ENCODE peak calls at places on chromosomes 11 and 22, in eight cellular contexts. One of them, this sample, is unnamed.

GRCh38 chr11:45805305-45806071 is 539 bp downstream of the SLC35C1 start:
- DNase-seq in iris pigment epithelial cell: peak; percentile 86
- DNase-seq in head of caudate nucleus: peak; percentile 38
- DNase-seq in A673: peak; percentile 58
- DNase-seq in substantia nigra: peak; percentile 22
- DNase-seq in HTR-8/SVneo: peak; percentile 26
- DNase-seq in hypothalamus: no peak
- DNase-seq in LoVo: no peak
- DNase-seq in this sample: no peak

GRCh38 chr22:19040581-19041402 is 81.4 kb downstream of the DGCR2 start:
- DNase-seq in A673: no peak
- DNase-seq in LoVo: no peak
- DNase-seq in substantia nigra: no peak
- DNase-seq in head of caudate nucleus: no peak
- DNase-seq in hypothalamus: no peak
- DNase-seq in HTR-8/SVneo: no peak
- DNase-seq in iris pigment epithelial cell: no peak
- DNase-seq in this sample: no peak

GRCh38 chr22:49942565-49943404 is 17.8 kb upstream of the PIM3 start:
- DNase-seq in A673: no peak
- DNase-seq in LoVo: no peak
- DNase-seq in head of caudate nucleus: no peak
- DNase-seq in substantia nigra: no peak
- DNase-seq in iris pigment epithelial cell: no peak
- DNase-seq in hypothalamus: no peak
- DNase-seq in HTR-8/SVneo: no peak
- DNase-seq in this sample: peak; percentile 39

GRCh38 chr22:47822459-47822858 is 1060.0 kb downstream of the TBC1D22A start:
- DNase-seq in hypothalamus: no peak
- DNase-seq in LoVo: no peak
- DNase-seq in substantia nigra: no peak
- DNase-seq in head of caudate nucleus: no peak
- DNase-seq in iris pigment epithelial cell: no peak
- DNase-seq in A673: no peak
- DNase-seq in HTR-8/SVneo: no peak
- DNase-seq in this sample: peak; percentile 6

GRCh38 chr22:24503137-24503850 is 8.2 kb downstream of the UPB1 start:
- DNase-seq in HTR-8/SVneo: peak; percentile 57
- DNase-seq in LoVo: peak; percentile 28
- DNase-seq in head of caudate nucleus: peak; percentile 63
- DNase-seq in substantia nigra: no peak
- DNase-seq in A673: peak; percentile 73
- DNase-seq in iris pigment epithelial cell: peak; percentile 65
- DNase-seq in hypothalamus: no peak
- DNase-seq in this sample: no peak

GRCh38 chr22:24290459-24290858 is 19.8 kb downstream of the SPECC1L start:
- DNase-seq in hypothalamus: no peak
- DNase-seq in substantia nigra: no peak
- DNase-seq in head of caudate nucleus: no peak
- DNase-seq in iris pigment epithelial cell: peak; percentile 17
- DNase-seq in LoVo: no peak
- DNase-seq in A673: no peak
- DNase-seq in HTR-8/SVneo: no peak
- DNase-seq in this sample: no peak

GRCh38 chr11:18490319-18490718 is 34.7 kb downstream of the LDHAL6A start:
- DNase-seq in A673: no peak
- DNase-seq in substantia nigra: no peak
- DNase-seq in LoVo: no peak
- DNase-seq in HTR-8/SVneo: no peak
- DNase-seq in iris pigment epithelial cell: peak; percentile 21
- DNase-seq in hypothalamus: no peak
- DNase-seq in head of caudate nucleus: no peak
- DNase-seq in this sample: no peak

GRCh38 chr22:46465793-46466192 is 71.6 kb downstream of the CELSR1 start:
- DNase-seq in substantia nigra: no peak
- DNase-seq in HTR-8/SVneo: no peak
- DNase-seq in LoVo: no peak
- DNase-seq in A673: no peak
- DNase-seq in head of caudate nucleus: no peak
- DNase-seq in iris pigment epithelial cell: no peak
- DNase-seq in hypothalamus: no peak
- DNase-seq in this sample: no peak

GRCh38 chr11:129828301-129828836 is 12.7 kb downstream of the TMEM45B start:
- DNase-seq in substantia nigra: no peak
- DNase-seq in head of caudate nucleus: no peak
- DNase-seq in iris pigment epithelial cell: no peak
- DNase-seq in HTR-8/SVneo: no peak
- DNase-seq in LoVo: peak; percentile 74
- DNase-seq in A673: no peak
- DNase-seq in hypothalamus: no peak
- DNase-seq in this sample: no peak

GRCh38 chr11:94664336-94664735 is 97.2 kb downstream of the PIWIL4 start:
- DNase-seq in substantia nigra: no peak
- DNase-seq in A673: no peak
- DNase-seq in LoVo: no peak
- DNase-seq in head of caudate nucleus: no peak
- DNase-seq in HTR-8/SVneo: peak; percentile 11
- DNase-seq in iris pigment epithelial cell: peak; percentile 20
- DNase-seq in hypothalamus: no peak
- DNase-seq in this sample: no peak

GRCh38 chr22:41910599-41911291 is 4.1 kb downstream of the SHISA8 start:
- DNase-seq in LoVo: no peak
- DNase-seq in substantia nigra: peak; percentile 42
- DNase-seq in HTR-8/SVneo: no peak
- DNase-seq in hypothalamus: peak; percentile 78
- DNase-seq in A673: no peak
- DNase-seq in head of caudate nucleus: peak; percentile 78
- DNase-seq in iris pigment epithelial cell: peak; percentile 32
- DNase-seq in this sample: no peak

GRCh38 chr11:2515401-2516275 is 70.8 kb downstream of the KCNQ1 start:
- DNase-seq in hypothalamus: no peak
- DNase-seq in head of caudate nucleus: peak; percentile 15
- DNase-seq in A673: no peak
- DNase-seq in iris pigment epithelial cell: no peak
- DNase-seq in LoVo: no peak
- DNase-seq in substantia nigra: no peak
- DNase-seq in HTR-8/SVneo: no peak
- DNase-seq in this sample: no peak

GRCh38 chr11:45997599-45997998 is 75.1 kb downstream of the LARGE2 start:
- DNase-seq in head of caudate nucleus: no peak
- DNase-seq in HTR-8/SVneo: no peak
- DNase-seq in LoVo: no peak
- DNase-seq in A673: no peak
- DNase-seq in substantia nigra: no peak
- DNase-seq in hypothalamus: no peak
- DNase-seq in iris pigment epithelial cell: no peak
- DNase-seq in this sample: peak; percentile 91

GRCh38 chr11:86896486-86896885 is 58.7 kb downstream of the FZD4 start:
- DNase-seq in LoVo: no peak
- DNase-seq in hypothalamus: no peak
- DNase-seq in HTR-8/SVneo: no peak
- DNase-seq in iris pigment epithelial cell: peak; percentile 82
- DNase-seq in A673: peak; percentile 17
- DNase-seq in substantia nigra: no peak
- DNase-seq in head of caudate nucleus: no peak
- DNase-seq in this sample: no peak

GRCh38 chr22:29517215-29517908 is 36.2 kb downstream of the THOC5 start:
- DNase-seq in iris pigment epithelial cell: no peak
- DNase-seq in LoVo: no peak
- DNase-seq in hypothalamus: no peak
- DNase-seq in HTR-8/SVneo: no peak
- DNase-seq in head of caudate nucleus: no peak
- DNase-seq in A673: no peak
- DNase-seq in substantia nigra: no peak
- DNase-seq in this sample: peak; percentile 88